ENCODE peak calls at places on chromosomes 6 and 20, in seven cellular contexts. One of them, this sample, is unnamed.

GRCh38 chr6:3212261-3212660 is 15.2 kb downstream of the TUBB2B start:
- DNase-seq in mesenchymal stem cell: no peak
- DNase-seq in astrocyte: no peak
- DNase-seq in fibroblast of lung: no peak
- DNase-seq in tibial artery: no peak
- DNase-seq in HCT116: no peak
- DNase-seq in ovary: no peak
- DNase-seq in this sample: no peak

GRCh38 chr6:150267686-150268561 is 100.9 kb upstream of the IYD start:
- DNase-seq in tibial artery: peak; percentile 31
- DNase-seq in HCT116: no peak
- DNase-seq in astrocyte: peak; percentile 88
- DNase-seq in fibroblast of lung: peak; percentile 52
- DNase-seq in mesenchymal stem cell: peak; percentile 24
- DNase-seq in ovary: no peak
- DNase-seq in this sample: peak; percentile 75

GRCh38 chr20:16824664-16825063 is 76.5 kb downstream of the OTOR start:
- DNase-seq in astrocyte: no peak
- DNase-seq in fibroblast of lung: no peak
- DNase-seq in HCT116: no peak
- DNase-seq in tibial artery: no peak
- DNase-seq in ovary: no peak
- DNase-seq in mesenchymal stem cell: no peak
- DNase-seq in this sample: no peak

GRCh38 chr20:41178495-41178894 is 41.2 kb downstream of the PLCG1 start:
- DNase-seq in mesenchymal stem cell: no peak
- DNase-seq in HCT116: no peak
- DNase-seq in tibial artery: no peak
- DNase-seq in ovary: no peak
- DNase-seq in fibroblast of lung: no peak
- DNase-seq in astrocyte: no peak
- DNase-seq in this sample: no peak

GRCh38 chr6:168049277-168049676 is 29.7 kb downstream of the FRMD1 start:
- DNase-seq in mesenchymal stem cell: no peak
- DNase-seq in fibroblast of lung: no peak
- DNase-seq in astrocyte: no peak
- DNase-seq in tibial artery: no peak
- DNase-seq in HCT116: no peak
- DNase-seq in ovary: no peak
- DNase-seq in this sample: no peak

GRCh38 chr6:121984956-121985355 is 414.5 kb upstream of the HSF2 start:
- DNase-seq in mesenchymal stem cell: no peak
- DNase-seq in tibial artery: no peak
- DNase-seq in HCT116: no peak
- DNase-seq in fibroblast of lung: no peak
- DNase-seq in ovary: no peak
- DNase-seq in astrocyte: no peak
- DNase-seq in this sample: no peak

GRCh38 chr20:38177201-38177600 is 12.1 kb upstream of the TGM2 start:
- DNase-seq in fibroblast of lung: no peak
- DNase-seq in mesenchymal stem cell: no peak
- DNase-seq in HCT116: no peak
- DNase-seq in tibial artery: no peak
- DNase-seq in astrocyte: no peak
- DNase-seq in ovary: no peak
- DNase-seq in this sample: no peak

GRCh38 chr6:89311853-89312531 is 3.1 kb downstream of the GABRR2 start:
- DNase-seq in mesenchymal stem cell: peak; percentile 76
- DNase-seq in ovary: peak; percentile 60
- DNase-seq in astrocyte: peak; percentile 69
- DNase-seq in tibial artery: peak; percentile 77
- DNase-seq in fibroblast of lung: peak; percentile 70
- DNase-seq in HCT116: no peak
- DNase-seq in this sample: peak; percentile 19

GRCh38 chr20:10427060-10427692 is 6.8 kb downstream of the MKKS start:
- DNase-seq in HCT116: no peak
- DNase-seq in ovary: peak; percentile 68
- DNase-seq in fibroblast of lung: peak; percentile 85
- DNase-seq in tibial artery: peak; percentile 51
- DNase-seq in mesenchymal stem cell: peak; percentile 80
- DNase-seq in astrocyte: peak; percentile 51
- DNase-seq in this sample: peak; percentile 22

GRCh38 chr6:134196568-134197301 is 121.2 kb downstream of the SGK1 start:
- DNase-seq in tibial artery: no peak
- DNase-seq in fibroblast of lung: no peak
- DNase-seq in mesenchymal stem cell: no peak
- DNase-seq in HCT116: no peak
- DNase-seq in astrocyte: peak; percentile 67
- DNase-seq in ovary: no peak
- DNase-seq in this sample: no peak

GRCh38 chr6:75880305-75880704 is 131.3 kb downstream of the MYO6 start:
- DNase-seq in ovary: no peak
- DNase-seq in mesenchymal stem cell: no peak
- DNase-seq in HCT116: no peak
- DNase-seq in astrocyte: no peak
- DNase-seq in tibial artery: no peak
- DNase-seq in fibroblast of lung: no peak
- DNase-seq in this sample: no peak

GRCh38 chr20:41617059-41617921 is 887 bp downstream of the CHD6 start:
- DNase-seq in tibial artery: peak; percentile 25
- DNase-seq in astrocyte: peak; percentile 10
- DNase-seq in mesenchymal stem cell: peak; percentile 56
- DNase-seq in fibroblast of lung: peak; percentile 47
- DNase-seq in ovary: peak; percentile 60
- DNase-seq in HCT116: no peak
- DNase-seq in this sample: no peak

GRCh38 chr20:63977392-63978276 is 1.8 kb downstream of the SAMD10 start:
- DNase-seq in ovary: no peak
- DNase-seq in astrocyte: peak; percentile 68
- DNase-seq in tibial artery: no peak
- DNase-seq in fibroblast of lung: peak; percentile 76
- DNase-seq in mesenchymal stem cell: peak; percentile 86
- DNase-seq in HCT116: no peak
- DNase-seq in this sample: no peak

GRCh38 chr6:166494757-166495486 is 91.6 kb downstream of the RAMACL start:
- DNase-seq in ovary: no peak
- DNase-seq in mesenchymal stem cell: no peak
- DNase-seq in HCT116: no peak
- DNase-seq in astrocyte: no peak
- DNase-seq in fibroblast of lung: no peak
- DNase-seq in tibial artery: no peak
- DNase-seq in this sample: no peak

GRCh38 chr20:36860339-36860738 is 15.6 kb upstream of the TLDC2 start:
- DNase-seq in HCT116: no peak
- DNase-seq in astrocyte: no peak
- DNase-seq in ovary: no peak
- DNase-seq in fibroblast of lung: peak; percentile 18
- DNase-seq in mesenchymal stem cell: no peak
- DNase-seq in tibial artery: no peak
- DNase-seq in this sample: no peak
- H3K4me1 ChIP-seq in HCT116: peaks cover 58% of the 10 kb centered on the region
- H3K4me1 ChIP-seq in astrocyte: peaks cover 47% of the 10 kb centered on the region
- H3K4me1 ChIP-seq in ovary: peaks cover 33% of the 10 kb centered on the region
- H3K4me1 ChIP-seq in fibroblast of lung: peaks cover 50% of the 10 kb centered on the region
- H3K4me1 ChIP-seq in mesenchymal stem cell: peaks cover 58% of the 10 kb centered on the region
- H3K4me1 ChIP-seq in tibial artery: peaks cover 73% of the 10 kb centered on the region
- H3K4me1 ChIP-seq in this sample: peaks cover 32% of the 10 kb centered on the region

GRCh38 chr6:143545165-143545564 is 33.6 kb upstream of the FUCA2 start:
- DNase-seq in astrocyte: no peak
- DNase-seq in tibial artery: no peak
- DNase-seq in fibroblast of lung: no peak
- DNase-seq in ovary: no peak
- DNase-seq in mesenchymal stem cell: no peak
- DNase-seq in HCT116: no peak
- DNase-seq in this sample: peak; percentile 39
- H3K4me1 ChIP-seq in astrocyte: no peaks in the 10 kb centered on the region
- H3K4me1 ChIP-seq in tibial artery: no peaks in the 10 kb centered on the region
- H3K4me1 ChIP-seq in fibroblast of lung: no peaks in the 10 kb centered on the region
- H3K4me1 ChIP-seq in ovary: no peaks in the 10 kb centered on the region
- H3K4me1 ChIP-seq in mesenchymal stem cell: peaks cover 12% of the 10 kb centered on the region
- H3K4me1 ChIP-seq in HCT116: peaks cover 14% of the 10 kb centered on the region
- H3K4me1 ChIP-seq in this sample: peaks cover 17% of the 10 kb centered on the region

GRCh38 chr20:33882481-33882880 is 71.3 kb downstream of the CHMP4B start:
- DNase-seq in ovary: no peak
- DNase-seq in astrocyte: no peak
- DNase-seq in fibroblast of lung: no peak
- DNase-seq in mesenchymal stem cell: no peak
- DNase-seq in HCT116: no peak
- DNase-seq in tibial artery: no peak
- DNase-seq in this sample: no peak
- H3K4me1 ChIP-seq in ovary: no peaks in the 10 kb centered on the region
- H3K4me1 ChIP-seq in astrocyte: no peaks in the 10 kb centered on the region
- H3K4me1 ChIP-seq in fibroblast of lung: no peaks in the 10 kb centered on the region
- H3K4me1 ChIP-seq in mesenchymal stem cell: no peaks in the 10 kb centered on the region
- H3K4me1 ChIP-seq in HCT116: no peaks in the 10 kb centered on the region
- H3K4me1 ChIP-seq in tibial artery: no peaks in the 10 kb centered on the region
- H3K4me1 ChIP-seq in this sample: no peaks in the 10 kb centered on the region

DNA sequence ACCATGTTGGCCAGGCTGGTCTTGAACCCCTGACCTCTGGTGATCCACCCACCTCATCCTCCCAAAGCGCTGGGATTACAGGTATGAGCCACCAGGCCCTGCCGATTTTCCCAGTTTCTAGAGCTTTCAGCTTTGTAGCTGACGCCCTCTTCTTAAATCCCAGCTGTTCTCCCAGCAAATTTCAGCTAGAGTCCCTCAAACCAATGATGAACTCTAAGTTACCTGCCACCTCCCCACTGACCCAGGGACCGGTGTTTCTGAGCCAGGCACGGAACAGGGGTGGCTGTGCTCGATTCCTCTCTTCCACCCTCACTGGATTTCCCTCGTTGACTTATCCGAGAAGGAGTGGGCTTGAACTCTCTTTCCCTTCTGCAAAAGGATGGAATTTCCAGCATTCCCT is 39.1 kb downstream of the SUN5 start:
- DNase-seq in astrocyte: no peak
- DNase-seq in fibroblast of lung: no peak
- DNase-seq in tibial artery: no peak
- DNase-seq in mesenchymal stem cell: no peak
- DNase-seq in ovary: no peak
- DNase-seq in HCT116: no peak
- DNase-seq in this sample: no peak
- H3K4me1 ChIP-seq in astrocyte: no peaks in the 10 kb centered on the region
- H3K4me1 ChIP-seq in fibroblast of lung: no peaks in the 10 kb centered on the region
- H3K4me1 ChIP-seq in tibial artery: no peaks in the 10 kb centered on the region
- H3K4me1 ChIP-seq in mesenchymal stem cell: no peaks in the 10 kb centered on the region
- H3K4me1 ChIP-seq in ovary: no peaks in the 10 kb centered on the region
- H3K4me1 ChIP-seq in HCT116: no peaks in the 10 kb centered on the region
- H3K4me1 ChIP-seq in this sample: no peaks in the 10 kb centered on the region